ENCODE peak calls at places on chromosome 4, in ten cellular contexts. S is tibial artery; L is aorta; J is effector memory CD4-positive, alpha-beta T cell; R is sigmoid colon; W is HepG2; T is stomach; F is astrocyte; V is body of pancreas; B is neural progenitor cell. N is an unnamed sample.

GRCh38 chr4:118743867-118744266 is 58.7 kb downstream of the METTL14 start:
- DNase-seq in S (peak; percentile 39), W (no peak), L (peak; percentile 74), V (no peak), B (no peak), F (no peak), J (no peak), T (no peak), R (no peak), N (no peak)

GRCh38 chr4:93828332-93828829 is at the start of gene ATOH1:
- DNase-seq in F (no peak), W (no peak), J (no peak), L (peak; percentile 69), R (no peak), V (peak; percentile 12), T (no peak), S (no peak), B (peak; percentile 90), N (no peak)

GRCh38 chr4:111854494-111855087 is 290.7 kb upstream of the FAM241A start:
- DNase-seq in J (no peak), W (peak; percentile 10), V (peak; percentile 22), S (no peak), B (peak; percentile 29), L (no peak), T (no peak), F (peak; percentile 3), R (no peak), N (no peak)

GRCh38 chr4:24657768-24658617 is 73.6 kb upstream of the DHX15 start:
- DNase-seq in S (no peak), F (peak; percentile 97), W (peak; percentile 73), J (no peak), V (peak; percentile 63), L (no peak), T (peak; percentile 71), R (no peak), B (peak; percentile 54), N (no peak)

GRCh38 chr4:25112349-25113008 is 47.8 kb downstream of the SEPSECS start:
- DNase-seq in F (no peak), B (no peak), J (no peak), L (no peak), S (no peak), R (peak; percentile 77), W (no peak), T (no peak), V (no peak), N (no peak)

GRCh38 chr4:26326791-26327190 is 6.0 kb downstream of the RBPJ start:
- DNase-seq in B (no peak), F (peak; percentile 99), T (no peak), W (no peak), R (no peak), S (no peak), J (no peak), V (no peak), L (no peak), N (no peak)

GRCh38 chr4:40736910-40737309 is 12.8 kb upstream of the NSUN7 start:
- DNase-seq in T (no peak), W (peak; percentile 21), J (no peak), L (no peak), V (no peak), S (no peak), F (peak; percentile 12), B (peak; percentile 34), R (no peak), N (no peak)

GRCh38 chr4:184968784-184969201 is 49.5 kb upstream of the HELT start:
- DNase-seq in W (no peak), J (no peak), T (peak; percentile 89), S (no peak), L (peak; percentile 58), F (no peak), B (no peak), R (no peak), V (peak; percentile 65), N (no peak)

GRCh38 chr4:182554736-182555135 is 311.5 kb downstream of the TENM3 start:
- DNase-seq in R (no peak), J (no peak), B (no peak), F (peak; percentile 79), W (no peak), L (no peak), S (no peak), T (no peak), V (no peak), N (no peak)

GRCh38 chr4:142377345-142378091 is 468.6 kb downstream of the INPP4B start:
- DNase-seq in S (no peak), R (no peak), T (no peak), B (no peak), W (no peak), L (no peak), F (no peak), V (no peak), J (no peak), N (peak; percentile 36)
- H3K4me1 ChIP-seq in S (peaks cover 19% of the 10 kb centered on the region), R (peaks cover 13% of the 10 kb centered on the region), T (peaks cover 30% of the 10 kb centered on the region), B (peaks cover 7% of the 10 kb centered on the region), W (no peaks in the 10 kb centered on the region), L (peaks cover 4% of the 10 kb centered on the region), F (peaks cover 17% of the 10 kb centered on the region), V (peaks cover 34% of the 10 kb centered on the region), J (peaks cover 35% of the 10 kb centered on the region), N (peaks cover 87% of the 10 kb centered on the region)

DNA sequence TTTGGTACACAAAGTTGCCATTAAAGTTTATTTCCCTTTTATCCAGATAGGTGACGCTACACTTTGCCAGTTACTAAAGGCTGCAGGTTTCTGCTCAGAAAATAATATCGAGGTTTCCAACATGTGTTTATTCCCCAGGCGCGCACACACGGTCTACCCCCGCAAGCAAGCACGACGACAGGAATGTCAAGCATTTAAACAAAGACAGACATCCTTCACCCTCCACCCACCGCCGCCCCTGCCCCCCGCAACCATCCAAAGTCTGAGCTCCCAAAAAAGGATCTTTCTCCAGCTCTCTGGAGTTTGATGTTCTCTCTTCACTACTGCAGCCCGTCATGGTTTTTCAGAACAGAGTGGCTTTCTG is 1.3 kb upstream of the PCDH7 start:
- DNase-seq in S (no peak), L (peak; percentile 71), F (peak; percentile 51), B (peak; percentile 52), W (no peak), T (no peak), J (no peak), V (no peak), R (no peak), N (no peak)
- H3K27ac ChIP-seq in S (peak overlapping the region; percentile 81), L (peak overlapping the region; percentile 85), F (peak overlapping the region; percentile 59), B (no peak overlapping the region), W (no peak overlapping the region), T (peak overlapping the region; percentile 77), J (no peak overlapping the region), V (no peak overlapping the region), R (peak overlapping the region; percentile 78), N (no peak overlapping the region)

DNA sequence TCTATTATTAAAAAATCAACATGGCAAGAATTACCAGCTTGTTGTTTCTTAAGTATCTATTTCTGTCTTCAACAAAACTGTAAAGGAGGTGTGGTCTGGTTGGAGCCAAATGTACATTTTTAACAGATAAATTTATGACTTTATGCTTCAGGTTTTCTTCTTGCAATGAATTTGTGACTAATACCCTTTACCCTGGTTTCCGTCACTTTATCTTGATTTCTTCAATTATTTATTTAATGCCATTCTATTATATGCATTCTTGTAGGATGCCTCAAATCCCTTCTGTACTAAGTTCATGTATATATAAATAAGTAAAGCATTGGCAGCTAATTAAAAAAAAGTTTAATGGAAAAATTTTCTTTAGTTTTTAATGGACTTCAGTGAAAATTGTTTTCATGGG is 41.5 kb upstream of the ANXA3 start:
- DNase-seq in F (no peak), R (no peak), B (no peak), T (no peak), W (no peak), S (no peak), L (no peak), V (no peak), J (no peak), N (no peak)
- H3K36me3 ChIP-seq in F (no peaks in the 10 kb centered on the region), R (no peaks in the 10 kb centered on the region), B (no peaks in the 10 kb centered on the region), T (no peaks in the 10 kb centered on the region), W (peaks cover 12% of the 10 kb centered on the region), S (no peaks in the 10 kb centered on the region), L (no peaks in the 10 kb centered on the region), V (no peaks in the 10 kb centered on the region), J (no peaks in the 10 kb centered on the region), N (no peaks in the 10 kb centered on the region)

GRCh38 chr4:158823461-158823873 is 54.6 kb downstream of the FNIP2 start:
- DNase-seq in R (no peak), L (no peak), B (no peak), T (no peak), V (no peak), J (no peak), F (peak; percentile 94), S (no peak), W (no peak), N (no peak)
- H3K4me1 ChIP-seq in R (peaks cover 55% of the 10 kb centered on the region), L (peaks cover 26% of the 10 kb centered on the region), B (no peaks in the 10 kb centered on the region), T (peaks cover 98% of the 10 kb centered on the region), V (peaks cover 92% of the 10 kb centered on the region), J (peaks cover 26% of the 10 kb centered on the region), F (peaks cover 18% of the 10 kb centered on the region), S (peaks cover 54% of the 10 kb centered on the region), W (peaks cover 100% of the 10 kb centered on the region), N (peaks cover 39% of the 10 kb centered on the region)

GRCh38 chr4:98544141-98544817 is 114.1 kb downstream of the TSPAN5 start:
- DNase-seq in T (no peak), F (no peak), W (no peak), L (no peak), S (no peak), V (no peak), B (no peak), J (no peak), R (no peak), N (no peak)

GRCh38 chr4:98539741-98540140 is 118.7 kb downstream of the TSPAN5 start:
- DNase-seq in S (no peak), W (no peak), T (no peak), V (no peak), R (no peak), F (no peak), B (no peak), L (no peak), J (no peak), N (no peak)

GRCh38 chr4:98540803-98541202 is 117.6 kb downstream of the TSPAN5 start:
- DNase-seq in R (no peak), V (no peak), S (no peak), W (no peak), L (no peak), B (no peak), T (no peak), J (no peak), F (no peak), N (no peak)

GRCh38 chr4:98539299-98539698 is 119.1 kb downstream of the TSPAN5 start:
- DNase-seq in B (no peak), L (no peak), V (no peak), F (no peak), R (no peak), J (no peak), S (no peak), W (no peak), T (no peak), N (no peak)

GRCh38 chr4:98542011-98542410 is 116.4 kb downstream of the TSPAN5 start:
- DNase-seq in V (no peak), S (no peak), W (no peak), R (no peak), T (no peak), J (no peak), L (no peak), B (no peak), F (no peak), N (no peak)
- H3K27ac ChIP-seq in V (no peak overlapping the region), S (no peak overlapping the region), W (no peak overlapping the region), R (no peak overlapping the region), T (no peak overlapping the region), J (no peak overlapping the region), L (no peak overlapping the region), B (no peak overlapping the region), F (no peak overlapping the region), N (no peak overlapping the region)

GRCh38 chr4:879730-880079 is 52.4 kb downstream of the GAK start:
- DNase-seq in R (no peak), S (no peak), B (no peak), L (no peak), J (peak; percentile 25), T (no peak), W (no peak), F (no peak), V (no peak), N (peak; percentile 75)
- H3K36me3 ChIP-seq in R (peaks cover 50% of the 10 kb centered on the region), S (peaks cover 100% of the 10 kb centered on the region), B (no peaks in the 10 kb centered on the region), L (no peaks in the 10 kb centered on the region), J (peaks cover 24% of the 10 kb centered on the region), T (peaks cover 81% of the 10 kb centered on the region), W (peaks cover 13% of the 10 kb centered on the region), F (peaks cover 16% of the 10 kb centered on the region), V (peaks cover 16% of the 10 kb centered on the region), N (peaks cover 23% of the 10 kb centered on the region)

N was measured in CD4-positive, alpha-beta memory T cell.